ENCODE peak calls at places on chromosomes 16 and 17, in ten cellular contexts. J is stimulated activated CD4-positive, alpha-beta T cell treated with anti-CD3 and anti-CD28 coated beads, Interleukin-1b, Interleukin-23, amount 100 ng/mL, for 24 hours; B is mammary epithelial cell; I is Calu3; W is NCI-H524 treated with DMSO at 0.1 percent for 48 hours; V is MM.1S; L is endothelial cell; O is tibial artery; N is COLO829; D is pancreas. G is an unnamed sample.

GRCh38 chr17:7440113-7440822 is 956 bp downstream of the FGF11 start:
- DNase-seq in J (no peak), B (peak), I (peak), W (no peak), V (no peak), L (no peak), O (no peak), N (no peak), D (peak), G (no peak)

GRCh38 chr16:70301121-70301520 is 2.1 kb downstream of the DDX19B start:
- DNase-seq in J (no peak), B (no peak), I (no peak), W (no peak), V (no peak), L (no peak), O (no peak), N (no peak), D (no peak), G (no peak)

GRCh38 chr16:82044585-82044911 is 9.5 kb downstream of the HSD17B2 start:
- DNase-seq in J (no peak), B (no peak), I (no peak), W (no peak), V (no peak), L (no peak), O (no peak), N (no peak), D (no peak), G (no peak)

GRCh38 chr17:58304735-58305486 is 23.7 kb downstream of the TSPOAP1 start:
- DNase-seq in J (no peak), B (no peak), I (no peak), W (no peak), V (no peak), L (no peak), O (no peak), N (no peak), D (no peak), G (no peak)

GRCh38 chr16:75228143-75228976 is 9.6 kb downstream of the CTRB1 start:
- DNase-seq in J (no peak), B (no peak), I (no peak), W (no peak), V (no peak), L (no peak), O (no peak), N (no peak), D (peak), G (no peak)

GRCh38 chr17:1561420-1562177 is 993 bp downstream of the PITPNA start:
- DNase-seq in J (no peak), B (peak), I (peak), W (no peak), V (peak), L (peak), O (no peak), N (no peak), D (no peak), G (peak)

GRCh38 chr17:18102640-18103039 is 5.9 kb upstream of the MYO15A start:
- DNase-seq in J (no peak), B (no peak), I (no peak), W (no peak), V (no peak), L (no peak), O (no peak), N (no peak), D (no peak), G (no peak)

GRCh38 chr16:59612094-59612493 is 878.0 kb upstream of the GOT2 start:
- DNase-seq in J (no peak), B (no peak), I (no peak), W (no peak), V (no peak), L (no peak), O (no peak), N (no peak), D (no peak), G (no peak)

GRCh38 chr16:57977418-57978069 is 6.6 kb upstream of the CNGB1 start:
- DNase-seq in J (no peak), B (no peak), I (no peak), W (no peak), V (no peak), L (no peak), O (no peak), N (no peak), D (no peak), G (no peak)

GRCh38 chr16:71914802-71915201 is 19.5 kb downstream of the IST1 start:
- DNase-seq in J (no peak), B (no peak), I (no peak), W (no peak), V (no peak), L (no peak), O (no peak), N (no peak), D (no peak), G (no peak)

GRCh38 chr16:1580956-1581355 is 30.9 kb downstream of the IFT140 start:
- DNase-seq in J (no peak), B (no peak), I (no peak), W (no peak), V (no peak), L (no peak), O (no peak), N (no peak), D (no peak), G (no peak)

GRCh38 chr16:66469932-66470546 is 42.9 kb downstream of the BEAN1 start:
- DNase-seq in J (no peak), B (no peak), I (no peak), W (no peak), V (no peak), L (no peak), O (no peak), N (no peak), D (no peak), G (no peak)

GRCh38 chr17:17750881-17751280 is 69.6 kb downstream of the RAI1 start:
- DNase-seq in J (no peak), B (no peak), I (no peak), W (no peak), V (no peak), L (no peak), O (no peak), N (no peak), D (no peak), G (no peak)

GRCh38 chr16:22190169-22191088 is 15.6 kb upstream of the EEF2K start:
- DNase-seq in J (peak), B (peak), I (peak), W (peak), V (peak), L (peak), O (peak), N (peak), D (peak), G (peak)

GRCh38 chr16:5314377-5314776 is 216.8 kb upstream of the EEF2KMT start:
- DNase-seq in J (no peak), B (no peak), I (no peak), W (no peak), V (no peak), L (no peak), O (no peak), N (no peak), D (no peak), G (no peak)

GRCh38 chr17:44602390-44602789 is 45.1 kb downstream of the FZD2 start:
- DNase-seq in J (no peak), B (no peak), I (peak), W (no peak), V (no peak), L (no peak), O (no peak), N (no peak), D (peak), G (no peak)

GRCh38 chr17:82882715-82883446 is 43.1 kb upstream of the ZNF750 start:
- DNase-seq in J (peak), B (no peak), I (no peak), W (no peak), V (no peak), L (no peak), O (no peak), N (no peak), D (peak), G (peak)

GRCh38 chr16:4324479-4324868 is 8.6 kb downstream of the GLIS2 start:
- DNase-seq in J (no peak), B (no peak), I (no peak), W (no peak), V (no peak), L (no peak), O (no peak), N (no peak), D (no peak), G (no peak)

GRCh38 chr17:41511716-41512115 is 6.3 kb upstream of the KRT13 start:
- DNase-seq in J (no peak), B (no peak), I (no peak), W (no peak), V (no peak), L (no peak), O (no peak), N (no peak), D (no peak), G (no peak)

GRCh38 chr17:77606865-77607210 is 351.7 kb upstream of the TNRC6C start:
- DNase-seq in J (no peak), B (no peak), I (no peak), W (no peak), V (no peak), L (no peak), O (no peak), N (no peak), D (no peak), G (no peak)

GRCh38 chr17:28228986-28229729 is 89.8 kb upstream of the TMEM97 start:
- DNase-seq in J (no peak), B (no peak), I (no peak), W (no peak), V (no peak), L (no peak), O (peak), N (no peak), D (no peak), G (no peak)

GRCh38 chr17:33204701-33205100 is 88.4 kb downstream of the ASIC2 start:
- DNase-seq in J (no peak), B (no peak), I (no peak), W (no peak), V (no peak), L (no peak), O (no peak), N (no peak), D (no peak), G (peak)

GRCh38 chr17:57507828-57508227 is 237.3 kb downstream of the CCDC182 start:
- DNase-seq in J (no peak), B (no peak), I (no peak), W (no peak), V (no peak), L (no peak), O (no peak), N (no peak), D (no peak), G (no peak)